ENCODE peak calls at places on chromosomes 12 and 14, in four cellular contexts. Q, U, D and W are unnamed samples.

GRCh38 chr12:57617942-57618341 is 6.7 kb downstream of the ARHGEF25 start:
- DNase-seq in Q (no peak), U (no peak), D (no peak), W (no peak)

GRCh38 chr12:26493656-26494055 is 298.3 kb downstream of the SSPN start:
- DNase-seq in Q (no peak), U (no peak), D (no peak), W (no peak)

GRCh38 chr12:68336754-68337343 is 4.7 kb upstream of the MDM1 start:
- DNase-seq in Q (no peak), U (no peak), D (no peak), W (no peak)

GRCh38 chr12:52805000-52805399 is 8.9 kb downstream of the KRT4 start:
- DNase-seq in Q (no peak), U (no peak), D (no peak), W (no peak)

GRCh38 chr14:77033622-77034521 is 5.4 kb upstream of the IRF2BPL start:
- DNase-seq in Q (peak), U (peak), D (no peak), W (peak)

GRCh38 chr12:132068250-132068649 is 75.9 kb downstream of the DDX51 start:
- DNase-seq in Q (no peak), U (no peak), D (no peak), W (no peak)

GRCh38 chr14:85579957-85580356 is 50.0 kb downstream of the FLRT2 start:
- DNase-seq in Q (no peak), U (no peak), D (no peak), W (no peak)

GRCh38 chr12:121279507-121279915 is 17.0 kb downstream of the CAMKK2 start:
- DNase-seq in Q (no peak), U (no peak), D (no peak), W (no peak)

GRCh38 chr12:113194971-113195391 is 9.5 kb downstream of the RITA1 start:
- DNase-seq in Q (no peak), U (no peak), D (no peak), W (no peak)

GRCh38 chr12:101967506-101967905 is 90.1 kb downstream of the DRAM1 start:
- DNase-seq in Q (no peak), U (no peak), D (no peak), W (no peak)

GRCh38 chr14:91956616-91957015 is 9.1 kb upstream of the FBLN5 start:
- DNase-seq in Q (no peak), U (no peak), D (no peak), W (no peak)

GRCh38 chr14:74599946-74600345 is 12.1 kb downstream of the LTBP2 start:
- DNase-seq in Q (no peak), U (no peak), D (no peak), W (no peak)

GRCh38 chr14:30638926-30639325 is 16.8 kb downstream of the SCFD1 start:
- DNase-seq in Q (no peak), U (no peak), D (no peak), W (no peak)

GRCh38 chr12:79250955-79251354 is 386.4 kb downstream of the SYT1 start:
- DNase-seq in Q (no peak), U (no peak), D (no peak), W (no peak)

GRCh38 chr14:55323910-55324309 is 52.7 kb downstream of the FBXO34 start:
- DNase-seq in Q (no peak), U (no peak), D (no peak), W (no peak)

GRCh38 chr14:96088911-96089310 is 49.7 kb downstream of the C14orf132 start:
- DNase-seq in Q (no peak), U (no peak), D (no peak), W (no peak)

GRCh38 chr14:103697601-103698379 is 17.5 kb downstream of the XRCC3 start:
- DNase-seq in Q (no peak), U (no peak), D (no peak), W (no peak)

GRCh38 chr12:109710279-109710746 is 3.3 kb upstream of the FAM222A start:
- DNase-seq in Q (no peak), U (no peak), D (no peak), W (no peak)

GRCh38 chr14:57526942-57527341 is 33.3 kb upstream of the CCDC198 start:
- DNase-seq in Q (peak), U (no peak), D (peak), W (no peak)

GRCh38 chr12:27474344-27474743 is 27.8 kb downstream of the SMCO2 start:
- DNase-seq in Q (no peak), U (peak), D (no peak), W (no peak)

GRCh38 chr14:99159341-99160340 is 112.4 kb downstream of the BCL11B start:
- DNase-seq in Q (no peak), U (no peak), D (no peak), W (no peak)

GRCh38 chr12:51005671-51006070 is 20.5 kb downstream of the SLC11A2 start:
- DNase-seq in Q (no peak), U (no peak), D (no peak), W (no peak)

GRCh38 chr14:105845725-105846309 is 319.4 kb downstream of the TMEM121 start:
- DNase-seq in Q (peak), U (no peak), D (no peak), W (no peak)

GRCh38 chr12:92543359-92543758 is 159.4 kb upstream of the PLEKHG7 start:
- DNase-seq in Q (no peak), U (no peak), D (no peak), W (no peak)

GRCh38 chr14:68794856-68795601 is 2.2 kb upstream of the ZFP36L1 start:
- DNase-seq in Q (peak), U (peak), D (peak), W (peak)

DNA sequence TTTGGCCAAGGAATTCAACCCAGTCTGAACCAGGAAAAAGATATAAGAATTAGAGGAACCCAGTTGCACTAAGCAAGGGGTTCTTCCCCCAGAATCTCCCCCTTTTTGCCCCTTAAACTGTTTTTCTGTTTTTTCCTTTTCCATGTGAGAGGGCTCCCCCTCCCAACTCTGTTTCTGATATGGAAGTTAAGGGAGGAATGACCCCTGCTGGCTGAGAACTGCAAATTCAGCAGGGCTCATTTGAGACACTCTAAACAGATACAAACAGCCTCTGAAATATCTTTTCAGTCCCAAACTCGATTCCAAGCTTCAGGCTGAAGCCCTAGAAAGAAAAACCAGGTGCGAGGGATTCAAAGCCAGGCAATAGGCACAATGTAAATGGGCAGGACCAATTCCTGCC is 132.7 kb downstream of the SLC41A2 start:
- DNase-seq in Q (peak), U (no peak), D (peak), W (no peak)
- TF ChIP-seq CTCF in Q (peak), U (peak), D (peak), W (no peak)

GRCh38 chr12:48936379-48936979 is 11.2 kb upstream of the FKBP11 start:
- DNase-seq in Q (peak), U (no peak), D (peak), W (peak)

GRCh38 chr12:48933664-48934311 is 8.5 kb upstream of the FKBP11 start:
- DNase-seq in Q (no peak), U (no peak), D (no peak), W (no peak)

GRCh38 chr12:48932878-48933277 is 7.6 kb upstream of the FKBP11 start:
- DNase-seq in Q (no peak), U (no peak), D (no peak), W (no peak)

GRCh38 chr12:48937170-48937569 is 11.9 kb upstream of the FKBP11 start:
- DNase-seq in Q (peak), U (no peak), D (peak), W (no peak)

DNA sequence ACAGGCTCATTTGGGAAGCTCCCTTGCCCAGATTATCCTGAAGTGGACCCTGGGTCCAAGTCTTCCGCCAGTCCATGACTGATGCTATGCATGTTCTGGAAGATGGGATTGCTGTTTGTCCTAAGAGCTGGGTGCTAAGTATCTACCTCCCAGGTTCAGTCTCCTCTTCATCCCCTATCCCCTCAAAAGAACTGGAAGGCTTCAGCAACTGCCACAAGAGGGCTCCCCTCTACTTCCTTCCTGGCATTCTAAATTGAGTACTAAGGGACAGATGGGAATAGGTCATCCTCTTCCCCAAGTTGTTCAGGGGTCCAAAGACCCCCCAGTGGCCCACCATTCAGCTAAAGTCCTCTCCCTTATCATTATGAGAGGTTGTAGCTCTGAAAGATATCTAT is 9.0 kb upstream of the FKBP11 start:
- DNase-seq in Q (no peak), U (no peak), D (peak), W (no peak)
- TF ChIP-seq CTCF in Q (peak), U (peak), D (peak), W (peak)

GRCh38 chr14:82003418-82003817 is 469.8 kb upstream of the SEL1L start:
- DNase-seq in Q (no peak), U (no peak), D (no peak), W (no peak)

GRCh38 chr14:82011460-82011859 is 477.8 kb upstream of the SEL1L start:
- DNase-seq in Q (no peak), U (no peak), D (no peak), W (no peak)

GRCh38 chr14:82009993-82010392 is 476.3 kb upstream of the SEL1L start:
- DNase-seq in Q (no peak), U (no peak), D (no peak), W (no peak)

DNA sequence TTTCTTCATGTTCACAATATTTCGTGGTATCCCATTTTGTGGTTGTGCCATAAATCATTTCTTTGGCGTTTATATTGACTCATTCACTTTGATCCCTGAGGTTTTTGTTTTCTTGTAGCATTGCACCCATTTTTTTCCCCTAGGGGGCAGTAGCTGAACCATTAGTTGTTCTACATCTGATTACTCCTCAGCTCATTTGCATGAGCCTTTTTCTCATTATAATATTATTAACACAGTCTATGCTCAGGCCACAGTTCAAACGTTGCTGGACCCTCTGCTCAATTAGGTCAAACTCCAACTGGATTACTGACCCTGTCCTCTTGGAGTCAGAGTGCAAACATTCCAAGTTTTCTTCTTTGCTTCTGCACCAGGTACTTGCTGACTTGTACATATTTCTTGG is 475.4 kb upstream of the SEL1L start:
- DNase-seq in Q (peak), U (no peak), D (no peak), W (no peak)
- TF ChIP-seq CTCF in Q (peak), U (no peak), D (no peak), W (no peak)

GRCh38 chr14:104700747-104701215 is 11.4 kb downstream of the INF2 start:
- DNase-seq in Q (no peak), U (no peak), D (peak), W (no peak)
- TF ChIP-seq CTCF in Q (no peak), U (no peak), D (no peak), W (no peak)

DNA sequence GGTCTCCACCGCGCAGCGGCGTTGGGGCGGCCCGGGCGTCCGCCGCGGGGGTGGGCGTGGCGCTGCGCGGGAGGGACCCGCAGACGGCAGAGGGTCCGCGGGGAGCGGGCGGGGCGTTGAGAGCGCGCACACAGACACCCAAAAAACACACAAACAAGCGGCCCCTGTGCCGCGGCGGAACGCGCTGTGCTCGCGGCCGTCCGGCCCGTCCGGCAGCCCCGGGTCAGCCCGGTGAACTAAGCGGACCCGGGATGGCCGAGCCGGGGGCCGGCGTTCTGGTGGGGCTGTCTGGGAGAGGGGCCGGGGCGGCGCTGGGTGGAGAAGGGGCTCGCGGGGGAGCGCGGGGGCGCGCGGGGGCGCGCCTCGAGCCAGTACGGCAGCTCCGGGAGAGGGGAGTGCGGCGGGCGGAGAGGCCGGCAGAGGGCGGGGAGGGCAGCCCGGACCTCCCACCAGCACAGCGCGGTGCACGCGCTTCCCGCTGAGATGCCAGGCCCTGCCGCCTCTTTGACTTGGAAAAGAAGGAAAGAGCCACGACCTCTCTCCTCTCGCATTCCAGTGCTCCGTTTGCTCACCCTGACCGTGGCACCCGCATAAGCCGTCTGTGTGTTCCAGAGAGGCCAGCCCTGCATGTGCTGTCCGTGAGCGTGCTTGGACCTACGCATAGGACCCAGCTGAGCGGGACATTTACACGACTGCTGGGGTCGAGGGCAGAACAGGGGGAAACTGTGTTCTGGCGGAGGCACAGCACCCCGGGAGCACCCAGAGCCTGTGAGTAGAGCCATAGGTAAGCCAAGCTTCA is 10.3 kb downstream of the SLC6A12 start:
- DNase-seq in Q (no peak), U (no peak), D (no peak), W (no peak)
- TF ChIP-seq CTCF in Q (no peak), U (no peak), D (no peak), W (no peak)

DNA sequence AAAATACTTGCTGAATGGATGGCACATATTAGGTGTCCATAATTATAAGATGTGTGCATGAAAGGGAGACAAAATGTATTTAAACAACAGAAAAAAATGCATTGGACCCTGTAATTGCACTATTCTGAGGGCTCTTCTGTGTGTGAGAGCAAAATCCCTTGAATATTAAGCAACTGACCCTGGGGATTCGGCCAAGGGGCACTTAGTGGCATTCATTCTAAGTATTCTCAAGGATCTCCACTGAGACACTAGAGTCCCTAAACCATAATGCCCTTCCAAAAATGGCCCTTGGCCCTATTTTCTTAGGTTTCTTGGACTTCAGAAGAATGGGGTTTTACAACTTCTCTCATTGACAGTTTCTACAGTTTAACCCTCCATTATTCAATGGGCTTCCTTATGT is 388.6 kb downstream of the GLT1D1 start:
- DNase-seq in Q (no peak), U (no peak), D (no peak), W (no peak)
- TF ChIP-seq CTCF in Q (no peak), U (no peak), D (no peak), W (no peak)